ENCODE peak calls at places on chromosomes 12 and 14, in nine cellular contexts. One of them, this sample, is unnamed.

GRCh38 chr12:23564454-23564853 is 385.0 kb downstream of the SOX5 start:
- DNase-seq in T-helper 9 cell: no peak
- DNase-seq in GM12865: no peak
- DNase-seq in endothelial cell: no peak
- DNase-seq in NCI-H1105: peak
- DNase-seq in Caki2: no peak
- DNase-seq in left ventricle myocardium inferior: no peak
- DNase-seq in HEK293T: peak
- DNase-seq in pons: no peak
- DNase-seq in this sample: no peak

GRCh38 chr14:20376071-20376588 is 32.7 kb downstream of the PARP2 start:
- DNase-seq in endothelial cell: no peak
- DNase-seq in T-helper 9 cell: no peak
- DNase-seq in left ventricle myocardium inferior: no peak
- DNase-seq in Caki2: no peak
- DNase-seq in HEK293T: no peak
- DNase-seq in NCI-H1105: no peak
- DNase-seq in GM12865: no peak
- DNase-seq in pons: no peak
- DNase-seq in this sample: no peak

GRCh38 chr12:127241056-127241830 is 1025.7 kb upstream of the TMEM132C start:
- DNase-seq in left ventricle myocardium inferior: no peak
- DNase-seq in endothelial cell: no peak
- DNase-seq in GM12865: no peak
- DNase-seq in T-helper 9 cell: no peak
- DNase-seq in HEK293T: no peak
- DNase-seq in pons: no peak
- DNase-seq in Caki2: no peak
- DNase-seq in NCI-H1105: no peak
- DNase-seq in this sample: no peak

GRCh38 chr12:1870086-1870485 is 48.4 kb downstream of the CACNA2D4 start:
- DNase-seq in HEK293T: no peak
- DNase-seq in GM12865: no peak
- DNase-seq in pons: no peak
- DNase-seq in left ventricle myocardium inferior: no peak
- DNase-seq in endothelial cell: no peak
- DNase-seq in T-helper 9 cell: no peak
- DNase-seq in Caki2: no peak
- DNase-seq in NCI-H1105: no peak
- DNase-seq in this sample: no peak

GRCh38 chr14:69460093-69460701 is 24.3 kb upstream of the PLEKHD1 start:
- DNase-seq in T-helper 9 cell: peak
- DNase-seq in left ventricle myocardium inferior: peak
- DNase-seq in NCI-H1105: peak
- DNase-seq in GM12865: peak
- DNase-seq in HEK293T: peak
- DNase-seq in pons: peak
- DNase-seq in Caki2: peak
- DNase-seq in endothelial cell: peak
- DNase-seq in this sample: no peak

GRCh38 chr12:58204086-58204485 is 262.7 kb downstream of the ATP23 start:
- DNase-seq in NCI-H1105: no peak
- DNase-seq in pons: no peak
- DNase-seq in left ventricle myocardium inferior: no peak
- DNase-seq in GM12865: no peak
- DNase-seq in Caki2: no peak
- DNase-seq in endothelial cell: no peak
- DNase-seq in HEK293T: no peak
- DNase-seq in T-helper 9 cell: no peak
- DNase-seq in this sample: no peak

GRCh38 chr12:96710127-96710745 is 196.8 kb upstream of the NEDD1 start:
- DNase-seq in pons: no peak
- DNase-seq in NCI-H1105: no peak
- DNase-seq in Caki2: no peak
- DNase-seq in endothelial cell: no peak
- DNase-seq in HEK293T: no peak
- DNase-seq in GM12865: no peak
- DNase-seq in left ventricle myocardium inferior: no peak
- DNase-seq in T-helper 9 cell: no peak
- DNase-seq in this sample: no peak

GRCh38 chr14:56170028-56170427 is 51.8 kb downstream of the PELI2 start:
- DNase-seq in endothelial cell: no peak
- DNase-seq in pons: no peak
- DNase-seq in NCI-H1105: no peak
- DNase-seq in left ventricle myocardium inferior: no peak
- DNase-seq in Caki2: no peak
- DNase-seq in HEK293T: no peak
- DNase-seq in T-helper 9 cell: no peak
- DNase-seq in GM12865: no peak
- DNase-seq in this sample: no peak

GRCh38 chr14:84959796-84960515 is 570.0 kb upstream of the FLRT2 start:
- DNase-seq in endothelial cell: no peak
- DNase-seq in left ventricle myocardium inferior: no peak
- DNase-seq in GM12865: no peak
- DNase-seq in Caki2: no peak
- DNase-seq in NCI-H1105: no peak
- DNase-seq in T-helper 9 cell: no peak
- DNase-seq in pons: no peak
- DNase-seq in HEK293T: no peak
- DNase-seq in this sample: no peak

GRCh38 chr12:51395283-51396230 is 4.4 kb upstream of the GALNT6 start:
- DNase-seq in T-helper 9 cell: no peak
- DNase-seq in endothelial cell: no peak
- DNase-seq in HEK293T: no peak
- DNase-seq in NCI-H1105: no peak
- DNase-seq in Caki2: no peak
- DNase-seq in left ventricle myocardium inferior: no peak
- DNase-seq in pons: no peak
- DNase-seq in GM12865: peak
- DNase-seq in this sample: peak

GRCh38 chr14:67680121-67680602 is 5.7 kb upstream of the VTI1B start:
- DNase-seq in pons: no peak
- DNase-seq in endothelial cell: no peak
- DNase-seq in GM12865: peak
- DNase-seq in NCI-H1105: no peak
- DNase-seq in T-helper 9 cell: no peak
- DNase-seq in left ventricle myocardium inferior: no peak
- DNase-seq in Caki2: peak
- DNase-seq in HEK293T: no peak
- DNase-seq in this sample: no peak

GRCh38 chr12:11823593-11823992 is 174.1 kb downstream of the ETV6 start:
- DNase-seq in T-helper 9 cell: no peak
- DNase-seq in GM12865: no peak
- DNase-seq in HEK293T: no peak
- DNase-seq in left ventricle myocardium inferior: no peak
- DNase-seq in pons: no peak
- DNase-seq in Caki2: no peak
- DNase-seq in endothelial cell: no peak
- DNase-seq in NCI-H1105: no peak
- DNase-seq in this sample: no peak

GRCh38 chr12:22733756-22734155 is 108.8 kb downstream of the ETNK1 start:
- DNase-seq in GM12865: no peak
- DNase-seq in pons: no peak
- DNase-seq in Caki2: no peak
- DNase-seq in NCI-H1105: no peak
- DNase-seq in T-helper 9 cell: no peak
- DNase-seq in endothelial cell: no peak
- DNase-seq in HEK293T: no peak
- DNase-seq in left ventricle myocardium inferior: no peak
- DNase-seq in this sample: no peak

GRCh38 chr14:41597647-41598046 is 9.0 kb upstream of the LRFN5 start:
- DNase-seq in pons: no peak
- DNase-seq in Caki2: no peak
- DNase-seq in GM12865: no peak
- DNase-seq in T-helper 9 cell: no peak
- DNase-seq in NCI-H1105: no peak
- DNase-seq in endothelial cell: no peak
- DNase-seq in left ventricle myocardium inferior: no peak
- DNase-seq in HEK293T: no peak
- DNase-seq in this sample: no peak

GRCh38 chr14:26773906-26774593 is 176.2 kb upstream of the NOVA1 start:
- DNase-seq in GM12865: no peak
- DNase-seq in endothelial cell: no peak
- DNase-seq in pons: no peak
- DNase-seq in HEK293T: no peak
- DNase-seq in left ventricle myocardium inferior: no peak
- DNase-seq in Caki2: no peak
- DNase-seq in T-helper 9 cell: no peak
- DNase-seq in NCI-H1105: no peak
- DNase-seq in this sample: no peak